ENCODE peak calls at places on chromosomes 7 and 10, in six cellular contexts. S is GM12891, U is HepG2, B is GM12878, R is H1, I is K562. Z is an unnamed sample.

GRCh38 chr10:14553434-14553833 is 221.3 kb downstream of the FAM107B start:
- DNase-seq in R (no peak), U (peak), I (no peak), B (no peak), S (no peak), Z (no peak)

GRCh38 chr10:19819419-19820033 is 3.3 kb downstream of the PLXDC2 start:
- DNase-seq in U (peak), S (no peak), I (peak), R (no peak), B (no peak), Z (no peak)

GRCh38 chr10:4851846-4852245 is 25.8 kb downstream of the AKR1E2 start:
- DNase-seq in R (no peak), U (no peak), B (no peak), I (no peak), S (no peak), Z (no peak)

GRCh38 chr7:124954766-124955165 is 25.1 kb upstream of the POT1 start:
- DNase-seq in U (no peak), B (no peak), I (no peak), R (no peak), S (no peak), Z (no peak)

GRCh38 chr10:77710759-77711682 is 73.4 kb upstream of the KCNMA1 start:
- DNase-seq in B (no peak), U (peak), I (peak), S (peak), R (peak), Z (peak)

GRCh38 chr10:27153855-27154198 is 357 bp downstream of the YME1L1 start:
- DNase-seq in U (peak), I (peak), S (no peak), R (no peak), B (no peak), Z (peak)

GRCh38 chr10:63523015-63523414 is 1.8 kb downstream of the REEP3 start:
- DNase-seq in U (no peak), I (no peak), S (no peak), R (no peak), B (no peak), Z (no peak)

GRCh38 chr7:8109196-8110022 is 140.8 kb downstream of the GLCCI1 start:
- DNase-seq in R (no peak), S (no peak), U (no peak), B (no peak), I (no peak), Z (no peak)

GRCh38 chr10:117001144-117001543 is 3.8 kb downstream of the SHTN1 start:
- DNase-seq in R (no peak), B (no peak), I (no peak), U (no peak), S (no peak), Z (no peak)

GRCh38 chr7:151518781-151519044 is 982 bp downstream of the RHEB start:
- DNase-seq in R (no peak), S (no peak), B (no peak), I (no peak), U (no peak), Z (no peak)

GRCh38 chr7:126083014-126083413 is 1153.4 kb upstream of the POT1 start:
- DNase-seq in B (no peak), U (no peak), S (no peak), R (no peak), I (no peak), Z (no peak)

GRCh38 chr10:24468281-24468751 is 255.4 kb downstream of the ARHGAP21 start:
- DNase-seq in S (no peak), U (no peak), I (no peak), R (no peak), B (no peak), Z (no peak)

GRCh38 chr10:28284126-28284525 is 18.7 kb downstream of the MPP7 start:
- DNase-seq in R (no peak), I (no peak), U (peak), B (no peak), S (no peak), Z (no peak)

GRCh38 chr10:68261132-68261856 is 29.4 kb upstream of the ATOH7 start:
- DNase-seq in B (no peak), I (no peak), U (peak), R (no peak), S (no peak), Z (no peak)

GRCh38 chr10:90871761-90872647 is at the start of gene RPP30:
- DNase-seq in B (peak), U (peak), I (peak), S (peak), R (peak), Z (peak)

GRCh38 chr7:129163875-129164544 is 19.5 kb downstream of the TSPAN33 start:
- DNase-seq in B (no peak), I (peak), S (no peak), R (no peak), U (peak), Z (no peak)

GRCh38 chr10:91190876-91191580 is 29.4 kb upstream of the PCGF5 start:
- DNase-seq in I (no peak), U (no peak), R (no peak), B (no peak), S (no peak), Z (no peak)

GRCh38 chr7:4416436-4417092 is 265.5 kb upstream of the FOXK1 start:
- DNase-seq in B (no peak), S (no peak), I (peak), U (no peak), R (no peak), Z (no peak)

GRCh38 chr7:155533120-155533826 is 13.1 kb downstream of the CNPY1 start:
- DNase-seq in B (no peak), I (no peak), R (peak), S (peak), U (no peak), Z (no peak)

GRCh38 chr7:22732556-22733126 is 5.6 kb downstream of the IL6 start:
- DNase-seq in R (no peak), B (no peak), I (no peak), S (no peak), U (no peak), Z (no peak)

GRCh38 chr10:99325261-99325660 is 3.9 kb upstream of the CNNM1 start:
- DNase-seq in I (no peak), S (no peak), R (no peak), B (no peak), U (peak), Z (no peak)

GRCh38 chr7:112081778-112082177 is 124.4 kb downstream of the DOCK4 start:
- DNase-seq in S (no peak), I (no peak), B (no peak), R (no peak), U (no peak), Z (no peak)

GRCh38 chr10:110408203-110408871 is 89.4 kb upstream of the DUSP5 start:
- DNase-seq in U (no peak), B (no peak), S (no peak), I (no peak), R (no peak), Z (no peak)

GRCh38 chr7:117993377-117994003 is 120.2 kb upstream of the CTTNBP2 start:
- DNase-seq in S (no peak), I (peak), R (peak), U (peak), B (no peak), Z (no peak)

GRCh38 chr10:30510184-30510931 is 76.4 kb downstream of the MAP3K8 start:
- DNase-seq in R (no peak), B (no peak), U (no peak), S (no peak), I (peak), Z (peak)
- TF ChIP-seq POLR2AphosphoS5 in R (no peak), B (no peak), U (no peak), S (no peak), I (no peak), Z (no peak)

GRCh38 chr7:102973096-102973802 is 60.4 kb downstream of the LRRC17 start:
- DNase-seq in B (no peak), R (no peak), S (no peak), I (peak), U (no peak), Z (no peak)
- TF ChIP-seq POLR2A in B (no peak), R (no peak), S (no peak), I (peak), U (no peak), Z (no peak)

GRCh38 chr7:130831817-130832481 is 97.9 kb upstream of the KLF14 start:
- DNase-seq in R (no peak), U (peak), S (no peak), B (no peak), I (peak), Z (no peak)
- TF ChIP-seq TAF1 in R (no peak), U (no peak), S (no peak), B (no peak), I (no peak), Z (no peak)

GRCh38 chr10:10941106-10941505 is 76.6 kb upstream of the CELF2 start:
- DNase-seq in R (no peak), S (no peak), U (no peak), B (no peak), I (no peak), Z (no peak)
- TF ChIP-seq POLR2AphosphoS5 in R (no peak), S (no peak), U (no peak), B (no peak), I (no peak), Z (no peak)

GRCh38 chr7:95772298-95772770 is at the start of gene DYNC1I1:
- DNase-seq in B (no peak), R (no peak), I (peak), S (peak), U (peak), Z (peak)
- TF ChIP-seq POLR2A in B (no peak), R (no peak), I (no peak), S (no peak), U (no peak), Z (no peak)

DNA sequence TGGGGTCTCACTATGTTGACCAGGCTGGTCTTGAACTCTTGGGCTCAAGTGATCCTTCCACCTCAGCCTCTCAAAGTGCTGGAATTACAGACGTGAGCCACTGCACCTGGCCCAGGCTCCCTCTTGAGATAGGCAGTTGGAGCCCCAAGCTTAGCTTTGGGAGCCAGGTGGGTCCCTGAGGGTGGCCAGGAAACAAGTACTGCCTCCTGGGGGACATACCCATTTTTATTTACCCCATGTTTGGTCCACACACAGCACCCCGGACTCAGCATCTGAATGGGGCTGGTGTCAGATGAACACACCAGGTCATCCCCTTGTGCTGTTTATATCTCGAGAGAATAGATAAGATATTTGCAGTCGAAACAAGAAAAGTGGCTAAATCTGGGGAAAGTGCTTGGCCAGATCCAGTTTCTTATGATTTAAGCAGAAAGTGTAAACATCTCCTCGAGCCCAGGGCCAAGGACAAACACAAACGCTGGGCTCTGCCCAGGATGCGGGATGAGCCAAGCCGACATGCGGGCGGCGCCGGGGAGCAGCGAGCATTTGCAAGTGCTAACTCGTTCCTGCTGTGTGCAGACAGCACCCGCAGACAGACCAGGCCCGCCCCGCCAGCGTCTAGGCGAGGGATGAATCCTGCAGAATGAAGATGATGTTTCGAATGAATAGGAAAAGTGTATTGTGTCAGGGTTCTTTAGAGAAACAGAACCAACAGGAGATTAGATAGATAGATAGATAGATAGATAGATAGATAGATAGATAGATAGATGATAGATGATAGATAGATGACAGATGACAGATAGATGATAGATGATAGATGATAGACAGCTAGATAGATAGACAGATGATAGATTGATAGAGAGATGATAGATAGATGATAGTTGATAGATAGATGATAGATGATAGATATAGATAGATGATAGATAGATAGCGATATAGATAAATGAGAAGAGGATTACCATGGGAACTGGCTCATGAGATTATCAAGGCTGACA is 44.3 kb upstream of the OCM2 start:
- DNase-seq in S (no peak), R (peak), I (no peak), U (no peak), B (no peak), Z (no peak)
- TF ChIP-seq TAF1 in S (no peak), R (no peak), I (no peak), U (no peak), B (no peak), Z (no peak)

GRCh38 chr10:16853809-16854208 is 36.6 kb upstream of the RSU1 start:
- DNase-seq in B (no peak), S (no peak), U (no peak), R (no peak), I (no peak), Z (no peak)

GRCh38 chr10:16847644-16848043 is 30.4 kb upstream of the RSU1 start:
- DNase-seq in B (no peak), R (no peak), I (no peak), U (no peak), S (no peak), Z (no peak)

GRCh38 chr10:16853201-16853600 is 36.0 kb upstream of the RSU1 start:
- DNase-seq in S (no peak), B (no peak), I (peak), U (peak), R (no peak), Z (no peak)

GRCh38 chr10:16845248-16845647 is 28.0 kb upstream of the RSU1 start:
- DNase-seq in B (no peak), S (no peak), I (no peak), R (no peak), U (no peak), Z (no peak)

DNA sequence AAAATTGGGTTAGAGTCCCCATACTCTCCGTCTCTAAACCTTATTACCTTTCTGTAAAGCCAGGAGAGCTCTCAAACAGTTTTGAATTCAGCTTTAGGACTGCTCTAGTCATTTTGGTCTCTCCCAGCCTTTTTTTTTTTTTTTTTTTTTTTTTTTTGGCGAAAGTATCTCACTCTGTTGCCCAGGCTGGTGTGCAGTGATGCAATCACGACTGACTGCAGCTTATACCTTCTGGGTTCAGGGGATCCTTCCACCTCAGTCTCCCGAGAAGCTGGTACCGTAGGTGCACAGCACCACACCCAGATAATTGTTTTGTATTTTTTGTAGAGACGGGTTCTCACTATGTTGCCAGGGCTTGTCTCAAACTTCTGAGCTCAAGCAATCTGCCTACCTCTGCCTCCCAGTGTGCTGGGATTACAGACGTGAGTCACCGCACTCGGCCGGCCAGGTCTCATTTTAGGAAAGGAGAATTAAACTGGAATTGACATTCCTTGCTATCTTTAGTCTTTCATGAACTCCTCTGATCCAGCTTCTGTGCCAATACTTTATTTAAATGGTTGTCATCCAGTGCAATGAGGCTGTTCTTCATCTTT is 31.4 kb upstream of the RSU1 start:
- DNase-seq in I (no peak), R (no peak), B (no peak), U (no peak), S (no peak), Z (no peak)
- TF ChIP-seq POLR2AphosphoS5 in I (no peak), R (no peak), B (no peak), U (no peak), S (no peak), Z (no peak)

GRCh38 chr10:87504667-87505365 is at the start of gene MINPP1:
- DNase-seq in S (peak), B (no peak), R (peak), I (peak), U (peak), Z (peak)
- TF ChIP-seq POLR2A in S (peak), B (peak), R (peak), I (peak), U (peak), Z (peak)

DNA sequence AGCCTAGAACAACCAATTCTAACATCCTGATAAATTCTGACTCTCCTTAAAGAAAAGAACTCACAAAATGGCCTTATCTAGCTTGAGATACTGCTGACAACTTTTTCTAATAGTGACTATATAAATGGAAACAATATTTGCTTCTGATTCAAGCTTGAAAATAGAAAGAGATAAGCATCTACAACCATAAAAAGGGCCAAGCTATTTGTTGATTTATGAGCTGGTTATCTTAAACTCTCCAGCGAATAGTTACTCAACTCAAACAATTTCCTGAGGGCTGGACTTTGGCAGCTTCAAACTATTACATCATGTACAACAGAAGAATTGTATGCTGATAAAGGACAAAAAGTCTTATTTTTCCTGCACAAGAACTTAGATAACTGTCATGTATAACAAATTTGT is 4.6 kb downstream of the USP54 start:
- DNase-seq in I (no peak), R (no peak), S (no peak), U (peak), B (no peak), Z (no peak)
- TF ChIP-seq TAF1 in I (no peak), R (no peak), S (no peak), U (no peak), B (no peak), Z (no peak)

GRCh38 chr7:2757361-2757903 is 69.4 kb downstream of the AMZ1 start:
- DNase-seq in R (peak), I (no peak), U (no peak), S (no peak), B (no peak), Z (no peak)
- TF ChIP-seq POLR2AphosphoS5 in R (no peak), I (no peak), U (no peak), S (no peak), B (no peak), Z (no peak)

Z was measured in GM12892.